ENCODE peak calls at places on chromosomes 11 and 22, in six cellular contexts. One of them, this sample, is unnamed.

GRCh38 chr11:79150320-79150719 is 290.5 kb downstream of the TENM4 start:
- DNase-seq in mammary epithelial cell: no peak
- DNase-seq in neural progenitor cell: no peak
- DNase-seq in IMR-90: no peak
- DNase-seq in Karpas-422: no peak
- DNase-seq in GM23338: no peak
- DNase-seq in this sample: no peak

GRCh38 chr22:39994566-39995345 is at the start of gene FAM83F:
- DNase-seq in Karpas-422: no peak
- DNase-seq in IMR-90: no peak
- DNase-seq in mammary epithelial cell: peak
- DNase-seq in GM23338: peak
- DNase-seq in neural progenitor cell: peak
- DNase-seq in this sample: peak

GRCh38 chr11:40241524-40242037 is 1217.9 kb downstream of the LRRC4C start:
- DNase-seq in mammary epithelial cell: no peak
- DNase-seq in Karpas-422: no peak
- DNase-seq in GM23338: no peak
- DNase-seq in IMR-90: no peak
- DNase-seq in neural progenitor cell: no peak
- DNase-seq in this sample: peak

GRCh38 chr22:27682438-27682837 is 119.1 kb downstream of the MN1 start:
- DNase-seq in GM23338: peak
- DNase-seq in Karpas-422: peak
- DNase-seq in IMR-90: no peak
- DNase-seq in mammary epithelial cell: no peak
- DNase-seq in neural progenitor cell: peak
- DNase-seq in this sample: no peak

GRCh38 chr22:36577019-36577418 is 48.1 kb upstream of the EIF3D start:
- DNase-seq in IMR-90: peak
- DNase-seq in GM23338: no peak
- DNase-seq in Karpas-422: no peak
- DNase-seq in neural progenitor cell: no peak
- DNase-seq in mammary epithelial cell: peak
- DNase-seq in this sample: no peak

GRCh38 chr11:60165946-60166345 is 16.9 kb downstream of the MS4A6A start:
- DNase-seq in mammary epithelial cell: peak
- DNase-seq in GM23338: no peak
- DNase-seq in Karpas-422: no peak
- DNase-seq in IMR-90: no peak
- DNase-seq in neural progenitor cell: no peak
- DNase-seq in this sample: no peak

GRCh38 chr11:64186205-64187165 is 514 bp downstream of the STIP1 start:
- DNase-seq in mammary epithelial cell: peak
- DNase-seq in GM23338: peak
- DNase-seq in Karpas-422: no peak
- DNase-seq in IMR-90: peak
- DNase-seq in neural progenitor cell: peak
- DNase-seq in this sample: peak

GRCh38 chr11:11129118-11129517 is 223.9 kb downstream of the CSNK2A3 start:
- DNase-seq in Karpas-422: no peak
- DNase-seq in neural progenitor cell: no peak
- DNase-seq in mammary epithelial cell: no peak
- DNase-seq in GM23338: no peak
- DNase-seq in IMR-90: no peak
- DNase-seq in this sample: no peak

GRCh38 chr11:123601136-123601535 is 53.3 kb downstream of the SCN3B start:
- DNase-seq in GM23338: no peak
- DNase-seq in neural progenitor cell: no peak
- DNase-seq in Karpas-422: no peak
- DNase-seq in mammary epithelial cell: no peak
- DNase-seq in IMR-90: peak
- DNase-seq in this sample: no peak

GRCh38 chr11:65429069-65429681 is 6.6 kb downstream of the NEAT1 start:
- DNase-seq in IMR-90: peak
- DNase-seq in Karpas-422: peak
- DNase-seq in neural progenitor cell: peak
- DNase-seq in mammary epithelial cell: peak
- DNase-seq in GM23338: peak
- DNase-seq in this sample: peak

GRCh38 chr11:111977141-111978027 is 40.2 kb downstream of the DIXDC1 start:
- DNase-seq in IMR-90: no peak
- DNase-seq in mammary epithelial cell: peak
- DNase-seq in neural progenitor cell: peak
- DNase-seq in Karpas-422: no peak
- DNase-seq in GM23338: peak
- DNase-seq in this sample: peak

GRCh38 chr11:4123218-4123617 is 28.6 kb downstream of the RRM1 start:
- DNase-seq in neural progenitor cell: no peak
- DNase-seq in mammary epithelial cell: no peak
- DNase-seq in GM23338: no peak
- DNase-seq in Karpas-422: no peak
- DNase-seq in IMR-90: no peak
- DNase-seq in this sample: no peak

GRCh38 chr11:114889464-114890065 is 211.2 kb downstream of the NXPE2 start:
- DNase-seq in IMR-90: no peak
- DNase-seq in GM23338: peak
- DNase-seq in Karpas-422: no peak
- DNase-seq in mammary epithelial cell: no peak
- DNase-seq in neural progenitor cell: peak
- DNase-seq in this sample: no peak

GRCh38 chr11:2725367-2726300 is 25.8 kb upstream of the KCNQ1OT1 start:
- DNase-seq in GM23338: no peak
- DNase-seq in IMR-90: peak
- DNase-seq in neural progenitor cell: no peak
- DNase-seq in Karpas-422: no peak
- DNase-seq in mammary epithelial cell: no peak
- DNase-seq in this sample: no peak

GRCh38 chr11:63613517-63614135 is 607 bp downstream of the PLAAT3 start:
- DNase-seq in mammary epithelial cell: no peak
- DNase-seq in GM23338: peak
- DNase-seq in Karpas-422: no peak
- DNase-seq in IMR-90: no peak
- DNase-seq in neural progenitor cell: peak
- DNase-seq in this sample: peak

GRCh38 chr11:35919244-35919643 is 24.6 kb upstream of the LDLRAD3 start:
- DNase-seq in mammary epithelial cell: peak
- DNase-seq in Karpas-422: no peak
- DNase-seq in GM23338: peak
- DNase-seq in neural progenitor cell: peak
- DNase-seq in IMR-90: peak
- DNase-seq in this sample: peak

GRCh38 chr11:129973809-129974208 is 28.8 kb downstream of the PRDM10 start:
- DNase-seq in neural progenitor cell: peak
- DNase-seq in GM23338: peak
- DNase-seq in IMR-90: no peak
- DNase-seq in mammary epithelial cell: no peak
- DNase-seq in Karpas-422: no peak
- DNase-seq in this sample: peak

GRCh38 chr11:130037881-130038601 is 31.7 kb upstream of the APLP2 start:
- DNase-seq in neural progenitor cell: peak
- DNase-seq in IMR-90: no peak
- DNase-seq in Karpas-422: no peak
- DNase-seq in mammary epithelial cell: peak
- DNase-seq in GM23338: peak
- DNase-seq in this sample: peak

GRCh38 chr11:125075900-125076317 is 12.8 kb downstream of the SLC37A2 start:
- DNase-seq in IMR-90: no peak
- DNase-seq in GM23338: no peak
- DNase-seq in Karpas-422: no peak
- DNase-seq in mammary epithelial cell: peak
- DNase-seq in neural progenitor cell: no peak
- DNase-seq in this sample: no peak

GRCh38 chr11:13008625-13009475 is at the start of gene RASSF10:
- DNase-seq in Karpas-422: no peak
- DNase-seq in IMR-90: no peak
- DNase-seq in mammary epithelial cell: peak
- DNase-seq in GM23338: peak
- DNase-seq in neural progenitor cell: peak
- DNase-seq in this sample: peak

GRCh38 chr11:69816671-69817070 is 2.5 kb downstream of the FGF3 start:
- DNase-seq in Karpas-422: no peak
- DNase-seq in IMR-90: no peak
- DNase-seq in GM23338: peak
- DNase-seq in mammary epithelial cell: no peak
- DNase-seq in neural progenitor cell: no peak
- DNase-seq in this sample: no peak

GRCh38 chr11:69819109-69819490 is at the start of gene FGF3:
- DNase-seq in Karpas-422: no peak
- DNase-seq in mammary epithelial cell: no peak
- DNase-seq in neural progenitor cell: no peak
- DNase-seq in IMR-90: no peak
- DNase-seq in GM23338: peak
- DNase-seq in this sample: no peak

GRCh38 chr11:69815973-69816372 is 3.2 kb downstream of the FGF3 start:
- DNase-seq in IMR-90: no peak
- DNase-seq in Karpas-422: no peak
- DNase-seq in GM23338: no peak
- DNase-seq in neural progenitor cell: no peak
- DNase-seq in mammary epithelial cell: no peak
- DNase-seq in this sample: no peak

GRCh38 chr11:69818243-69819108 is 740 bp downstream of the FGF3 start:
- DNase-seq in GM23338: peak
- DNase-seq in Karpas-422: no peak
- DNase-seq in IMR-90: no peak
- DNase-seq in mammary epithelial cell: no peak
- DNase-seq in neural progenitor cell: peak
- DNase-seq in this sample: no peak

DNA sequence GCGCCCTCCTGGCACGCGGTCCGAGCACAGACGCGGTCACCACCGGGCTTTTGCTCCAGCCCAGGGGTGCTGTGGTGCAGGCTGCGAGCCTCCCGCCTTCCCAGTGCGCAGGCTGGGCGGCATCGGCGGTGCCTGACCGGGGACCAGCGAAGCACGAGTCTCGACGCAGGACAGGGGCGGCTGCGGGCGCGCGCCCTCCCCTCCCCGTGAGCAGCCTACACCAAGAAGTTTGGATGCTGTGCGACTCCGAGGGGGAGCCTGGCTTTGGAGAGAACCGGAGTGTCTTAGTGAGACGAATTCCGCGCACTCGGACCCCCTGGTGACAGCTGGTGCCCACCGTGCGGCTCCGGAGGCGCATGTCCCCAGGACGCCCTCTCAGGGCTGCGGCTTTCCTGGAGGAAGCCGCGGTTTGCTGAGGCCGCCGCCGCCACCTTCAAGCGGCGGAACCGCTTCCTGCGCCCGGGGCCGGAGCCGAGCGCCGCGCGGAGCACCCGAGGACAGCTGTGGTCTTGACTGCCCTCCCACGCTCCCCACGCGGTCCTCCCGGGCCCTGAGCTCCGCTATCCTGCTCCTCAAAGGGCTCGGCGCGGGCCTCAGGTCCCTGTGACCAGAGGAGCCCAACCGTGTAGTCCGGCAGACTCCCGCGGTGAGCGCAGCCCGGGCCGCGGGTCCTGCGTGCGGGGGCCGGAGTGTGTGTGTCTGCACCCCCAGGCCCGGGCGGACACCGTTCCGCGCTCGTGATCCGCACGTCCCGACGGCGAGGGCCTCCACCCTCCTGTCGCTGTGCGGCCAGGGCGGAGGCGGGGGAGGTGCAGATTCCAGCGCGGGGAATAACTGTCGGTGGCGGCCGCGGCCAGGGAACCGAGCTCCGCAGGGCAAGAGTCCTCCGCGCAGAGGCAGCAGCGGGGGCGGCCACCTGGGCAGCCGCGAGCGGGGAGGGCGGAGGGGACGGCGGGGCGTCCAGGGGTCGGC is 1.7 kb downstream of the FGF3 start:
- DNase-seq in Karpas-422: no peak
- DNase-seq in GM23338: peak
- DNase-seq in IMR-90: no peak
- DNase-seq in mammary epithelial cell: peak
- DNase-seq in neural progenitor cell: peak
- DNase-seq in this sample: peak
- H3K4me2 ChIP-seq in Karpas-422: no peak
- H3K4me2 ChIP-seq in GM23338: peak
- H3K4me2 ChIP-seq in IMR-90: peak
- H3K4me2 ChIP-seq in mammary epithelial cell: peak
- H3K4me2 ChIP-seq in neural progenitor cell: peak
- H3K4me2 ChIP-seq in this sample: peak

DNA sequence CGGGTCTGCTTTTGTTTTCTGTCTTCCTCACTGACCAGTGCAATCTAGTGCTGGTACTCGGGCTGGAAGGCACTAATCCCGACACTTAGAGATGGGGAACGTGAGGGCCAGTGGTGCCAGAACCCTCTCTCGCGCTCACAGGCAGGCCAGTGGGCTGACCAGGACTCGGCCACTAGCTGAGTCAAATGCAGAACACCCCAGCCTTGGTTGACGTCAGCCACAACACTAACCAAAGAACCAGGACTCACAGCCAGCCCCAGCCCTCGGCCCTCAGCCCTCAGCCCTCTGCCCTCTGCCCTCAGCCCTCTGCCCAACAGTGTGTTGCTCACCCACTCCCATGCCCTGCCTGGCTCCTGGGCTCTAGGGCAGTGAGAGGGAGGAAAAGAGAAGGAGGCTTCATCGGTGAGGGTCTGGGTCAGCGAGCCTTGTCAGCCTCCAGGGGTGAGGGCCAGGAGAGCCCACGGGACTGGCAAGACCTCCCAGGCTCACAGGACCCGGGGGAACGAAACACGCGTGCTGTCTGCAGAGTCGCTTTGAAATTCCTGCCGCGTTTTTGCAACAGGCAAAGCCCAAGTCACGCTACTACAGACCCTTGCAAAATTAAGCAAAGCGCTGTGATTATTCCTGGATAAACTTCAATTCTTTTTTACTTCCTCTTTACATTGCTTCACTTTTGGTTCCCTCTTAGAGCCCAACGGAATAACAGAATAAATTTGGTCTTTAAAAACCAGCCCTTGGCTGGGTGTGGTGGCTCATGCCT is 27.5 kb downstream of the KIAA0930 start:
- DNase-seq in mammary epithelial cell: peak
- DNase-seq in IMR-90: peak
- DNase-seq in Karpas-422: peak
- DNase-seq in GM23338: no peak
- DNase-seq in neural progenitor cell: no peak
- DNase-seq in this sample: no peak
- H3K4me2 ChIP-seq in mammary epithelial cell: peak
- H3K4me2 ChIP-seq in IMR-90: peak
- H3K4me2 ChIP-seq in Karpas-422: peak
- H3K4me2 ChIP-seq in GM23338: peak
- H3K4me2 ChIP-seq in neural progenitor cell: peak
- H3K4me2 ChIP-seq in this sample: no peak

DNA sequence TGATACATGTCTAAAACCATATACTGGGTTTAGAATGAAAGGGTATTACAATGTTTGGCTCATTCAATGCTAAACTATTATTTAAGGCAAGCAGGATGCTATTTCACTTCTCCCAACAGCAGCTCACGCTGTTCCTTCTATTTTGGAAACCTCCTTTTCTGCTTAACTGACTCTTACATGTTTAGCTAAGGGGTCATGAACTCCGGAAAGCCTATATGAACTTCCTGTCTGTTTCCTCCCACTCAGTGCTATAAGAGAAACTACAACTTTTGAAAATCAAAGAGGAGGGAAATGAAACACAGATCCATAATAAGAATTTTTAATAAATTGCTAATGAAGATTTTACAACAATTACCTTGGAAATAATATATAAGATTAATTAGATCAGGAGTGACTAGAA is 30.9 kb downstream of the SLC36A4 start:
- DNase-seq in IMR-90: no peak
- DNase-seq in Karpas-422: no peak
- DNase-seq in mammary epithelial cell: no peak
- DNase-seq in GM23338: no peak
- DNase-seq in neural progenitor cell: no peak
- DNase-seq in this sample: no peak
- H3K4me2 ChIP-seq in IMR-90: no peak
- H3K4me2 ChIP-seq in Karpas-422: no peak
- H3K4me2 ChIP-seq in mammary epithelial cell: no peak
- H3K4me2 ChIP-seq in GM23338: no peak
- H3K4me2 ChIP-seq in neural progenitor cell: no peak
- H3K4me2 ChIP-seq in this sample: no peak

GRCh38 chr11:96391698-96392307 is 2.0 kb downstream of the JRKL start:
- DNase-seq in Karpas-422: no peak
- DNase-seq in mammary epithelial cell: no peak
- DNase-seq in neural progenitor cell: no peak
- DNase-seq in IMR-90: no peak
- DNase-seq in GM23338: no peak
- DNase-seq in this sample: no peak
- H3K4me2 ChIP-seq in Karpas-422: no peak
- H3K4me2 ChIP-seq in mammary epithelial cell: peak
- H3K4me2 ChIP-seq in neural progenitor cell: no peak
- H3K4me2 ChIP-seq in IMR-90: no peak
- H3K4me2 ChIP-seq in GM23338: no peak
- H3K4me2 ChIP-seq in this sample: no peak

This sample was measured in mesendoderm.